ENCODE peak calls at places on chromosomes 3 and 15, in five cellular contexts. U is stomach, O is B cell, L is HCT116, I is choroid plexus epithelial cell. B is an unnamed sample.
A peak's percentile ranks its signal among the peaks of the same experiment; 100 is the strongest.

GRCh38 chr3:184029456-184029950 is 2.0 kb upstream of the HTR3D start:
- DNase-seq in O (no peak), I (peak; percentile 36), L (no peak), U (no peak), B (no peak)

GRCh38 chr3:12479919-12480425 is 4.3 kb upstream of the TSEN2 start:
- DNase-seq in I (peak; percentile 73), U (peak; percentile 78), O (peak; percentile 59), L (peak; percentile 48), B (peak; percentile 67)

GRCh38 chr3:122646146-122646988 is 34.3 kb upstream of the PARP14 start:
- DNase-seq in U (no peak), L (no peak), I (no peak), O (no peak), B (peak; percentile 26)

GRCh38 chr3:129558772-129559564 is 16.0 kb downstream of the H1-8 start:
- DNase-seq in O (no peak), I (peak; percentile 36), L (no peak), U (no peak), B (no peak)

GRCh38 chr3:72728958-72729467 is 119.2 kb downstream of the SHQ1 start:
- DNase-seq in I (no peak), O (no peak), U (no peak), L (no peak), B (no peak)

GRCh38 chr15:90955911-90956310 is 1.2 kb downstream of the RCCD1 start:
- DNase-seq in L (no peak), U (peak; percentile 66), O (peak; percentile 23), I (no peak), B (peak; percentile 40)

GRCh38 chr15:31434418-31435255 is 108.0 kb downstream of the KLF13 start:
- DNase-seq in L (no peak), O (peak; percentile 58), U (peak; percentile 63), I (peak; percentile 80), B (peak; percentile 74)

GRCh38 chr3:10726787-10727186 is 89.2 kb upstream of the SLC6A11 start:
- DNase-seq in O (no peak), L (no peak), U (no peak), I (no peak), B (no peak)

GRCh38 chr3:22621205-22621809 is 581.8 kb upstream of the UBE2E2 start:
- DNase-seq in U (no peak), O (no peak), L (no peak), I (no peak), B (no peak)

GRCh38 chr3:159791336-159791735 is 197.3 kb upstream of the IL12A start:
- DNase-seq in U (no peak), L (no peak), I (no peak), O (no peak), B (no peak)

GRCh38 chr3:153599685-153600084 is 437.7 kb downstream of the RAP2B start:
- DNase-seq in U (peak; percentile 51), L (peak; percentile 54), O (no peak), I (peak; percentile 94), B (no peak)

GRCh38 chr15:45100884-45101622 is 12.9 kb downstream of the DUOX2 start:
- DNase-seq in L (no peak), O (no peak), I (no peak), U (no peak), B (no peak)

GRCh38 chr3:125186261-125186770 is 26.2 kb downstream of the SLC12A8 start:
- DNase-seq in I (peak; percentile 56), L (no peak), O (no peak), U (no peak), B (peak; percentile 70)

GRCh38 chr15:84658788-84659411 is 901 bp upstream of the NMB start:
- DNase-seq in O (no peak), I (no peak), L (no peak), U (no peak), B (peak; percentile 19)

GRCh38 chr3:184599143-184599542 is 37.6 kb downstream of the EPHB3 start:
- DNase-seq in I (no peak), O (no peak), U (no peak), L (no peak), B (no peak)

GRCh38 chr3:147297756-147298155 is 108.6 kb downstream of the ZIC4 start:
- DNase-seq in L (no peak), I (peak; percentile 49), O (no peak), U (no peak), B (no peak)

DNA sequence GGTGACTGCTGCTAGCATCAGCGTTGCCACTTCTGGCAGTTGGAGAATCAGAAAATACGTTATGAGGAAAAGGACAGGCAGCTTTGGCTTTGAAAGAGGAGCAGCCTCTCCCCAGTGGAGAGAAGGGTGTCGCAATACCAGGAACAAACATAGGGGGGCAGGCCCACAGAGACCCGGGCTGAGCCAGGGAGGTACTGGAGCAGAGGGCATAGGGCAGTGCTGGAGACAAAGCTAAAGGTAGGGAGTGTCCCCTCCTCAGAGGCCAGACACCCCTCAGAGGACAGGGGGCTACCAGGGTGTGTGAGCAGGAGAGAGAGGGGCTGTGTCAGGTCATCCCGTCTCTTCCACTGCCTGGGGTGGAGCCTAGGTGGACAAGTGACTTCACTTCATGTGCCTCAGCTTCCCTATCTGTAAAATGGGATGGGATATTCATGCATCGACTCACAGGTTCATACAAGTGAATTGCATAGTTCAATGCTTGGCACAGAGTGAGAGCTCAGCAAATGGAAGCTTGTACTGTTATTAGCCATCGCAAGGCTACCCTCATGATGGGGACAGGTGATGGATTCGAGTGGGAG is 49.7 kb upstream of the LIMD1 start:
- DNase-seq in O (no peak), U (no peak), L (no peak), I (no peak), B (no peak)
- TF ChIP-seq CTCF in O (no peak), U (no peak), L (peak; percentile 34), I (peak; percentile 34), B (no peak)

GRCh38 chr15:35293353-35294130 is 208.4 kb upstream of the NANOGP8 start:
- DNase-seq in I (peak; percentile 81), U (no peak), L (peak; percentile 86), O (no peak), B (no peak)
- TF ChIP-seq CTCF in I (peak; percentile 54), U (no peak), L (peak; percentile 48), O (no peak), B (no peak)

GRCh38 chr3:157499342-157499963 is 3.8 kb downstream of the VEPH1 start:
- DNase-seq in U (peak; percentile 73), O (no peak), I (peak; percentile 50), L (peak; percentile 48), B (no peak)
- TF ChIP-seq CTCF in U (no peak), O (no peak), I (no peak), L (peak; percentile 18), B (no peak)

DNA sequence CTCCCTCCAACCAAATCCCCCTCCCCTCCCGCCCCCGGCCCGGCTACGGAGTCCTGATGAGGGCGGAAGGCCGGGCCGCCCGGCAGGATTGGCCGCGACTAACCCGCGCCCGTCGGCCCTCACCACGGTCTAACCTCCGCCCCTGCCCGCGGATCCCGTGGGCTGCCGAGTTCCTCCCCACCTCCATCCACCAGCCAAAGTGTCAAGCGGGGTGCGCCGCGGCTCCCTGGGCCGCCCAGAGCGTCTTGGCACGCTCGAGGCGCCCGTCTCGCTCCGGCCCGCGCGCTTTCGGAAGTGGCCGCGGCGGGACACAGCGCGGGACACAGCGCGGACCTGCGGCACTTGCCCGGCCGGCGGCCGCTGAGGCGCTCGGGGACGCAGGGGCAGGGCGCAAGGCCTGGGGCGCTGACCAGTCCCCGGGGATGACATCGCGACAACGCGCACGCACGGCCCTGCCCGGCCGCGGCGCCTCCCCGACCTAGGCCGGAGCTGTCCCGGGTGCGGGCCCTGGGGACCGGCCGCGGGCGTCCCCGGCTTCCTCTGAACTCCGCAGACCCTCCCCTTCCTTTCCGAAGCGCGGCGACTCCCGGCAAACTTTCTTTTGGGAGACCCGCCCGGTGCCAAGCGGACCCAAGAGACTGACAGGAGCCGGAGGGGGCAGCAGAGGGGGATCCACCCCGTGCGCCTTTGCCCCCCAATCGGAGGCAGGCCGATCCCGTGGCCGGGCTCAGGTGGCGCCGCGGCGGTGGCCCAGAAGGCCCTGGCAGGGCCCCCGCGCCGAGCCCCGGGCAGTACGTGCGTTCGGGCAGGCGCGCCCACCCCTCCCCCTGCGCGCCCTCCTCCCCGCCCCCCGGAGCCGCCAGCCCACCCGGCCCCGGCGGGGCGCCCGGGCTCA is 112.8 kb upstream of the ICE2 start:
- DNase-seq in I (no peak), O (peak; percentile 71), U (peak; percentile 34), L (no peak), B (peak; percentile 74)
- TF ChIP-seq CTCF in I (no peak), O (peak; percentile 4), U (no peak), L (no peak), B (no peak)

GRCh38 chr3:37433758-37434157 is 259.4 kb upstream of the LRRFIP2 start:
- DNase-seq in I (no peak), O (no peak), U (no peak), L (no peak), B (no peak)

DNA sequence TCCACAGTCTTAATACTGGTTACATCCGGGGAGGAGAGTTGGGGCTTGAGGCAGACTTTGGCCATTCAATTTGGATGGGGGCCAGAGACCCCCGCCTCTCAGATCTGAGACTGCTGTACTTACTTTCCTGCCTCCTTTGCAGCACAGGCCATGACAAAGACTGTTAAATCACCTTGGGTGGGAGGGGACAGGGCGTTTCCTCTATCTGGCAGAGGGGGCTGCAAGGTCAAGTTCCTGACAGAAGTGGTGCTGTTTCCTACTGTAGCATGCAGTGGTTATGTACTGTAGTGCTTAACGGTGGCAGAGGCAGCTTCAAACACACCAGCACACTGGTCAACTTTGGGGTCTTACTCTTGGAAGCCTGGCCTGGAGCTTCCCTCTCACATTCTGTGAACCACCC is 261.2 kb upstream of the LRRFIP2 start:
- DNase-seq in U (no peak), I (no peak), O (no peak), L (no peak), B (no peak)
- TF ChIP-seq CTCF in U (no peak), I (no peak), O (no peak), L (no peak), B (no peak)

GRCh38 chr3:186717039-186717457 is at the start of gene KNG1:
- DNase-seq in O (no peak), U (no peak), L (no peak), I (no peak), B (no peak)

GRCh38 chr3:186719945-186720739 is 3.0 kb downstream of the KNG1 start:
- DNase-seq in I (no peak), O (no peak), L (no peak), U (no peak), B (no peak)

GRCh38 chr3:186724911-186725310 is 7.8 kb downstream of the KNG1 start:
- DNase-seq in U (no peak), O (no peak), L (no peak), I (no peak), B (no peak)

DNA sequence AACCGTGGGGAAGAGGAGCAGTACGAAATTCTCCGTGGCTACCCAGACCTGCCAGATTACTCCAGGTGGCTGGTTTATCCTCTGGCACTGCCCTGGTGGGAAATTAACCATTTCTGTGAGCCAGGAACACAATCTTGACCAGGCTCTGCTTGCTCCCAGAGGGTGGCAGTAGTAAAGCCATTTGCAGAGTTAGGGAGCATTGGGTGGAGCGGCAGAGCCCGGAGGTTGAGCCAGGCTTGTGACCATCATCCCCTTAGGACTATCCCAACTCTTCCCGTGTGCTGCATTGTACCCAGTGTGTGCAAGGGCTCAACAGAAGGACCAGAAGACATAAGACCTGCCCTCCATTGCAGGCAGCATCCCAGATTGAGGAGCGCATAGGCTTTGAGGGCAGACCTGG is 5.3 kb downstream of the KNG1 start:
- DNase-seq in L (peak; percentile 18), O (no peak), I (no peak), U (no peak), B (no peak)
- TF ChIP-seq CTCF in L (peak; percentile 38), O (no peak), I (peak; percentile 33), U (no peak), B (no peak)

DNA sequence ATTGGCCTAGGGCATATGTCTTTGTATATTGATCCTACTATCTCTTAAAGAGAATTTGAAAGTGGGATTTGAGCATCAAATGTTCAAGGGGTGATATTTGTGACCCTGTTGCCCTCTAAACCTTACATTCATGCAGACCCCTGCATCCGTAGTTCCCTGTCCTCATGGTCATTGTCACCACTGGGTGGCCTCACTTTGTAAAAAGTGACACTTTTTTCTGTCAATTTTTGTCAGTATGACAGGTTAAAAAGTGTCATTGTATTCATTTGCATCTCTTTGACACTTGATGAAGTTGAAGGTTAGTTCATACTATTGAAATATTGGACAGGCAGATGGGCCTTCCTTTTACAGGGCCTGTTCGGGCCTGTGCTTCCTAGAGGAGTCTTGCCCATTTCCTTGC is 12.3 kb upstream of the KLF15 start:
- DNase-seq in L (no peak), I (no peak), O (no peak), U (no peak), B (no peak)
- TF ChIP-seq CTCF in L (peak; percentile 31), I (no peak), O (no peak), U (no peak), B (no peak)

B was measured in GM20000.